ENCODE peak calls at places on chromosome 11, in six cellular contexts. Z is sigmoid colon, V is body of pancreas, R is HAP-1, J is colonic mucosa, B is esophagus squamous epithelium. I is an unnamed sample.

GRCh38 chr11:111454561-111455192 is 57.5 kb downstream of the BTG4 start:
- DNase-seq in R (peak; percentile 83), V (no peak), J (peak; percentile 40), Z (no peak), B (no peak), I (peak; percentile 72)

GRCh38 chr11:12800032-12800671 is 125.9 kb downstream of the TEAD1 start:
- DNase-seq in B (no peak), R (peak; percentile 23), V (peak; percentile 72), J (peak; percentile 48), Z (no peak), I (peak; percentile 53)

GRCh38 chr11:123061403-123062157 is at the start of gene HSPA8:
- DNase-seq in Z (peak; percentile 90), B (peak; percentile 48), R (peak; percentile 69), V (peak; percentile 75), J (peak; percentile 80), I (peak; percentile 74)

GRCh38 chr11:7436657-7437056 is 48.6 kb upstream of the OLFML1 start:
- DNase-seq in V (no peak), R (no peak), B (no peak), Z (no peak), J (no peak), I (no peak)

GRCh38 chr11:120024046-120024445 is 113.9 kb downstream of the TRIM29 start:
- DNase-seq in R (no peak), B (no peak), Z (no peak), J (no peak), V (no peak), I (no peak)

GRCh38 chr11:66172146-66172545 is 96.3 kb upstream of the RAB1B start:
- DNase-seq in B (no peak), Z (no peak), V (no peak), J (no peak), R (no peak), I (no peak)

GRCh38 chr11:8092587-8093424 is 11.8 kb downstream of the TUB start:
- DNase-seq in R (peak; percentile 80), B (no peak), Z (peak; percentile 79), V (peak; percentile 80), J (peak; percentile 80), I (peak; percentile 80)

GRCh38 chr11:46896719-46897406 is 21.5 kb downstream of the LRP4 start:
- DNase-seq in R (peak; percentile 46), V (no peak), Z (no peak), B (no peak), J (no peak), I (peak; percentile 37)

GRCh38 chr11:118921121-118921928 is 4.4 kb downstream of the BCL9L start:
- DNase-seq in Z (peak; percentile 93), V (peak; percentile 73), J (peak; percentile 68), R (peak; percentile 62), B (no peak), I (no peak)

GRCh38 chr11:13302440-13302958 is 24.9 kb downstream of the BMAL1 start:
- DNase-seq in R (no peak), J (no peak), V (no peak), Z (no peak), B (no peak), I (no peak)

GRCh38 chr11:22922672-22923071 is 62.4 kb upstream of the CCDC179 start:
- DNase-seq in Z (no peak), B (no peak), V (no peak), J (no peak), R (no peak), I (no peak)

GRCh38 chr11:62507023-62507422 is 39.6 kb downstream of the AHNAK start:
- DNase-seq in V (no peak), R (no peak), Z (no peak), B (no peak), J (no peak), I (no peak)

GRCh38 chr11:133403900-133404299 is 128.4 kb downstream of the OPCML start:
- DNase-seq in J (no peak), R (peak; percentile 20), V (no peak), B (no peak), Z (no peak), I (no peak)

GRCh38 chr11:6574816-6575715 is 28.4 kb downstream of the RRP8 start:
- DNase-seq in V (no peak), R (no peak), Z (no peak), B (no peak), J (no peak), I (no peak)

GRCh38 chr11:131817701-131818188 is 447.3 kb downstream of the NTM start:
- DNase-seq in B (no peak), J (no peak), R (no peak), V (no peak), Z (no peak), I (no peak)

GRCh38 chr11:17459211-17459610 is 17.4 kb downstream of the ABCC8 start:
- DNase-seq in R (no peak), J (no peak), B (no peak), V (no peak), Z (no peak), I (no peak)

GRCh38 chr11:66723693-66724092 is 5.3 kb downstream of the SPTBN2 start:
- DNase-seq in J (no peak), R (no peak), B (no peak), Z (no peak), V (no peak), I (no peak)

GRCh38 chr11:76051937-76052336 is 154.4 kb downstream of the WNT11 start:
- DNase-seq in Z (no peak), B (no peak), R (no peak), V (no peak), J (no peak), I (no peak)

GRCh38 chr11:32365192-32365591 is 70.1 kb downstream of the WT1 start:
- DNase-seq in R (no peak), V (no peak), J (no peak), B (no peak), Z (no peak), I (no peak)

GRCh38 chr11:131748146-131749050 is 378.0 kb downstream of the NTM start:
- DNase-seq in B (no peak), Z (peak; percentile 72), J (peak; percentile 48), V (peak; percentile 70), R (peak; percentile 58), I (peak; percentile 78)

GRCh38 chr11:125304111-125304639 is 139.6 kb downstream of the PKNOX2 start:
- DNase-seq in V (no peak), B (no peak), J (no peak), R (no peak), Z (no peak), I (peak; percentile 32)

GRCh38 chr11:2443406-2443805 is 908 bp downstream of the TRPM5 start:
- DNase-seq in V (no peak), J (peak; percentile 46), B (no peak), R (no peak), Z (no peak), I (no peak)

GRCh38 chr11:2445948-2446551 is 1.2 kb downstream of the KCNQ1 start:
- DNase-seq in Z (no peak), V (peak; percentile 85), B (no peak), R (no peak), J (peak; percentile 55), I (no peak)

GRCh38 chr11:2445107-2445947 is 519 bp downstream of the KCNQ1 start:
- DNase-seq in V (peak; percentile 65), R (no peak), J (peak; percentile 36), B (no peak), Z (no peak), I (peak; percentile 30)

GRCh38 chr11:2443881-2444300 is 423 bp downstream of the TRPM5 start:
- DNase-seq in R (no peak), J (peak; percentile 67), Z (no peak), V (peak; percentile 51), B (no peak), I (no peak)

GRCh38 chr11:2444301-2445106 is at the start of the genes KCNQ1 and TRPM5:
- DNase-seq in R (peak; percentile 75), Z (no peak), J (peak; percentile 85), V (peak; percentile 90), B (no peak), I (no peak)
- H3K4me1 ChIP-seq in R (no peaks in the 10 kb centered on the region), Z (peaks cover 6% of the 10 kb centered on the region), J (peaks cover 33% of the 10 kb centered on the region), V (peaks cover 61% of the 10 kb centered on the region), B (peaks cover 20% of the 10 kb centered on the region), I (no peaks in the 10 kb centered on the region)

GRCh38 chr11:96265236-96265737 is 77.7 kb downstream of the MAML2 start:
- DNase-seq in J (no peak), Z (no peak), R (no peak), B (no peak), V (no peak), I (no peak)
- H3K4me3 ChIP-seq in J (no peak overlapping the region), Z (no peak overlapping the region), R (no peak overlapping the region), B (no peak overlapping the region), V (no peak overlapping the region), I (no peak overlapping the region)

DNA sequence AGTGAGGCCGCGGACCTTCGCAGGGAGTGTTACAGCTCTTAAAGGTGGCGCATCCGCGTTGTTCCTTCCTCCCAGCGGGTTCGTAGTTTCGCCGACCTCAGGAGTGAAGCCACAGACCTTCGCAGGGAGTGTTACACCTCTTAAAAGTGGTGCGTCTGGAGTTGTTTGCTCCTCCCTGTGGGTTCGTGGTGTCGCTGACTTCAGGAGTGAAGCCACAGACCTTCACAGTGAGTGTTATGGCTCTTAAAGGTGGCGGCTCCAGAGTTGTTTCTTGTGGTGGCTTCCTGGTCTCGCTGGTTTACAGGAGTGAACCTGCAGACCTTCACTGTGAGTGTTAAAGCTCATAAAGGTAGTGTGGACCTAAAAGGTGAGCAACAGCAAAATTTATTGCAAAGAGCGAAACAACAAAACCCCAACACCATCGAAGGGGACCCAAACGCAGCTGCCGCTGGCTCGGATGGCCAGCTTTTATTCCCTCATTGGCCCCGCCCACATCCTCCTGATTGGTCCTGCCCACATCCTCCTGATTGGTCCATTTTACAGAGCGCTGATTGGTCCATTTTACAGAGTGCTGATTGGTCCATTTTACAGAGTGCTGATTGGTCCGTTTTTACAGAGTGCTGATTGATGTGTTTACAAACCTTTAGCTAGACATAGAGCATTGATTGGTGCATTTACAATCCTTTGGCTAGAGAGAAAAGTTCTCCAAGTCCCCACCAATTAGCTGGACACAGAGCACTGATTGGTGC is 1.2 kb upstream of the TMEM45B start:
- DNase-seq in Z (no peak), J (no peak), R (peak; percentile 18), B (no peak), V (no peak), I (no peak)
- H3K4me1 ChIP-seq in Z (no peaks in the 10 kb centered on the region), J (no peaks in the 10 kb centered on the region), R (peaks cover 2% of the 10 kb centered on the region), B (no peaks in the 10 kb centered on the region), V (peaks cover 11% of the 10 kb centered on the region), I (no peaks in the 10 kb centered on the region)

GRCh38 chr11:1387521-1387920 is 2.2 kb upstream of the BRSK2 start:
- DNase-seq in V (no peak), J (no peak), B (no peak), Z (no peak), R (no peak), I (no peak)

GRCh38 chr11:1381793-1382425 is 7.8 kb upstream of the BRSK2 start:
- DNase-seq in R (no peak), V (no peak), J (no peak), Z (no peak), B (no peak), I (no peak)

GRCh38 chr11:1384206-1384965 is 5.3 kb upstream of the BRSK2 start:
- DNase-seq in B (no peak), R (no peak), V (no peak), Z (no peak), J (no peak), I (no peak)

GRCh38 chr11:1382831-1383607 is 6.7 kb upstream of the BRSK2 start:
- DNase-seq in R (peak; percentile 83), Z (peak; percentile 94), V (peak; percentile 85), B (no peak), J (peak; percentile 75), I (peak; percentile 76)

DNA sequence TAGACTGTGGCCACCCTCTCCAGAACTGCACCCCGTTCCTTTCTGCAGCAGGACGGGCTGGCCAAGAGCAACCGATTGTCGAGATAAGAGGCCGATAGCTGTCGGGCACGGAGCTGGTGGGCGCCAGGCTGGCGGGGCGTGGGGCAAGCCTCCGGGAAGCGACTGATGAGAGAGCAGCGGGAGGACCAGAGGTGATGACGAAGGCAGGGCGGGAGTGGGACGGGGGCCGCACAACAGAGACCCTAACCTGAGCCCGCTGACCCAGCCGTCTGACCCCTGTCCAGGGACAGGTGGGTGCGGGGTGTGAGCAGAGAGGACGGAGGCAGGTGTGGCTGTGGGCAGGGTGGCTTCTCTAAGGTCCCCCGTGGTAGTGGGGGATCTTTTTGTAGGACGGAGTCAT is 7.3 kb upstream of the BRSK2 start:
- DNase-seq in V (no peak), B (no peak), R (no peak), J (no peak), Z (no peak), I (no peak)
- H3K4me3 ChIP-seq in V (no peak overlapping the region), B (no peak overlapping the region), R (no peak overlapping the region), J (no peak overlapping the region), Z (peak overlapping the region; percentile 49), I (no peak overlapping the region)

I was measured in cardiac muscle cell.